ENCODE peak calls at places on chromosome 13, in eight cellular contexts. C, W, R, A, Z, J, M and I are unnamed samples. For H3K4me1, the result is how much of the 10 kb centered on the place peaks cover.

GRCh38 chr13:68099616-68100015 is 869.5 kb upstream of the PCDH9 start:
- DNase-seq in W (no peak), J (no peak), R (no peak), C (no peak), A (peak), M (no peak), Z (no peak), I (peak)

GRCh38 chr13:110379358-110379757 is 72.3 kb downstream of the COL4A2 start:
- DNase-seq in Z (no peak), J (no peak), W (no peak), M (no peak), R (no peak), C (no peak), A (no peak), I (no peak)

GRCh38 chr13:106533940-106534843 is 1.3 kb downstream of the EFNB2 start:
- DNase-seq in C (peak), A (peak), W (peak), Z (no peak), M (peak), R (peak), J (no peak), I (peak)

GRCh38 chr13:74221752-74222151 is 87.5 kb upstream of the KLF12 start:
- DNase-seq in Z (no peak), A (no peak), W (no peak), M (no peak), J (no peak), C (no peak), R (no peak), I (no peak)

GRCh38 chr13:112055417-112056206 is 11.3 kb upstream of the SOX1 start:
- DNase-seq in M (no peak), A (no peak), J (peak), Z (no peak), C (peak), W (no peak), R (peak), I (no peak)

GRCh38 chr13:77492982-77493381 is 42.5 kb upstream of the SCEL start:
- DNase-seq in M (peak), W (no peak), A (no peak), C (no peak), Z (no peak), R (no peak), J (no peak), I (no peak)

GRCh38 chr13:111122056-111122455 is 6.9 kb downstream of the ARHGEF7 start:
- DNase-seq in A (peak), W (no peak), R (peak), C (peak), J (no peak), Z (no peak), M (no peak), I (peak)

GRCh38 chr13:94657167-94657566 is 55.2 kb downstream of the SOX21 start:
- DNase-seq in A (peak), C (no peak), M (no peak), J (no peak), R (no peak), W (no peak), Z (no peak), I (no peak)

GRCh38 chr13:104318121-104318520 is 1251.9 kb upstream of the SLC10A2 start:
- DNase-seq in W (no peak), A (peak), R (peak), C (peak), Z (no peak), M (peak), J (no peak), I (no peak)

GRCh38 chr13:110307697-110308376 is 753 bp downstream of the COL4A2 start:
- DNase-seq in Z (no peak), M (peak), R (peak), J (peak), A (peak), W (no peak), C (peak), I (peak)

GRCh38 chr13:112254900-112255299 is 121.3 kb upstream of the SPACA7 start:
- DNase-seq in A (no peak), Z (no peak), W (peak), M (no peak), R (no peak), C (no peak), J (no peak), I (no peak)

GRCh38 chr13:75181906-75182305 is 300.1 kb downstream of the TBC1D4 start:
- DNase-seq in C (no peak), M (no peak), A (peak), W (no peak), Z (no peak), J (no peak), R (no peak), I (peak)

GRCh38 chr13:110006304-110006703 is 219.9 kb upstream of the IRS2 start:
- DNase-seq in A (peak), J (no peak), M (no peak), R (no peak), C (no peak), W (no peak), Z (no peak), I (no peak)

GRCh38 chr13:45744979-45745378 is 42.9 kb downstream of the CBY2 start:
- DNase-seq in R (no peak), M (no peak), A (no peak), Z (no peak), C (no peak), W (no peak), J (no peak), I (no peak)

GRCh38 chr13:22944378-22944777 is 236.4 kb upstream of the SGCG start:
- DNase-seq in C (no peak), M (no peak), A (no peak), R (peak), W (no peak), Z (no peak), J (peak), I (no peak)

GRCh38 chr13:75656590-75656989 is 20.5 kb downstream of the LMO7 start:
- DNase-seq in A (peak), W (no peak), M (no peak), J (no peak), C (no peak), R (no peak), Z (no peak), I (no peak)

GRCh38 chr13:31895687-31896086 is 135.9 kb upstream of the FRY start:
- DNase-seq in R (no peak), M (no peak), J (no peak), C (no peak), Z (no peak), W (no peak), A (no peak), I (no peak)

GRCh38 chr13:101408154-101408553 is 8.2 kb downstream of the NALCN start:
- DNase-seq in Z (no peak), C (no peak), M (no peak), R (no peak), W (no peak), A (no peak), J (no peak), I (no peak)

GRCh38 chr13:35826626-35827254 is 304.4 kb downstream of the DCLK1 start:
- DNase-seq in W (no peak), J (peak), A (no peak), R (peak), M (no peak), Z (no peak), C (no peak), I (no peak)

GRCh38 chr13:110319774-110320509 is 12.9 kb downstream of the COL4A2 start:
- DNase-seq in C (no peak), W (no peak), Z (peak), R (no peak), A (peak), M (no peak), J (peak), I (no peak)

GRCh38 chr13:47553329-47553977 is 447.6 kb downstream of the SUCLA2 start:
- DNase-seq in C (no peak), A (no peak), R (peak), W (no peak), J (peak), M (no peak), Z (no peak), I (no peak)

DNA sequence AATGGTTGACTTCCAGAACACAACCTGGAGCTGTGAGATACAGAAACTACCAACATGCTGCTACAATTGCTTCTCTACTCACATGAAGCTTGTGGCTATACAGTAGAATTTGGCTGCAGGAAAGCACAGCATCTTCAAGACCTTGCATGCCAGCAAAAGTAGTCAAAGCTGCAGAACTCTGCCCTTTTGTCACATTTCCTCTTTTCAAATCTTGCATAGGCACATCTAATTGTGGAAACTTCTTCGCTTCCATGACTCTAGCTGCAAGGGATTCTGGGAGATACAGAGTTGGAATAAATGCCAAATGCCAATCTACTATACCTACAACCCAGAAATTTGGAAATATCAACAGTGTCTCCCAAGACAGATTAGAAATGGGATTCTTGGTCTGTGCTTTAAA is 462.2 kb downstream of the FOXO1 start:
- DNase-seq in Z (no peak), C (no peak), A (no peak), R (no peak), M (no peak), W (no peak), J (no peak), I (no peak)
- H3K4me1 ChIP-seq in Z (under half), C (under half), A (under half), R (under half), M (under half), W (under half), J (under half), I (under half)

GRCh38 chr13:26425439-26426358 is 131.8 kb upstream of the WASF3 start:
- DNase-seq in M (no peak), J (no peak), A (peak), W (peak), R (no peak), C (no peak), Z (no peak), I (peak)
- H3K27ac ChIP-seq in M (no peak), J (no peak), A (peak), W (no peak), R (no peak), C (no peak), Z (no peak), I (peak)

GRCh38 chr13:27158335-27158734 is 13.3 kb downstream of the USP12 start:
- DNase-seq in J (no peak), W (no peak), M (no peak), R (no peak), Z (no peak), A (no peak), C (no peak), I (no peak)

GRCh38 chr13:27159806-27160563 is 11.6 kb downstream of the USP12 start:
- DNase-seq in M (no peak), J (no peak), R (no peak), C (no peak), A (no peak), Z (no peak), W (no peak), I (no peak)

GRCh38 chr13:27161980-27162379 is 9.6 kb downstream of the USP12 start:
- DNase-seq in M (no peak), W (no peak), A (peak), R (no peak), J (no peak), Z (no peak), C (no peak), I (no peak)

GRCh38 chr13:27161423-27161822 is 10.2 kb downstream of the USP12 start:
- DNase-seq in R (no peak), C (no peak), J (no peak), A (no peak), Z (no peak), M (no peak), W (no peak), I (no peak)

DNA sequence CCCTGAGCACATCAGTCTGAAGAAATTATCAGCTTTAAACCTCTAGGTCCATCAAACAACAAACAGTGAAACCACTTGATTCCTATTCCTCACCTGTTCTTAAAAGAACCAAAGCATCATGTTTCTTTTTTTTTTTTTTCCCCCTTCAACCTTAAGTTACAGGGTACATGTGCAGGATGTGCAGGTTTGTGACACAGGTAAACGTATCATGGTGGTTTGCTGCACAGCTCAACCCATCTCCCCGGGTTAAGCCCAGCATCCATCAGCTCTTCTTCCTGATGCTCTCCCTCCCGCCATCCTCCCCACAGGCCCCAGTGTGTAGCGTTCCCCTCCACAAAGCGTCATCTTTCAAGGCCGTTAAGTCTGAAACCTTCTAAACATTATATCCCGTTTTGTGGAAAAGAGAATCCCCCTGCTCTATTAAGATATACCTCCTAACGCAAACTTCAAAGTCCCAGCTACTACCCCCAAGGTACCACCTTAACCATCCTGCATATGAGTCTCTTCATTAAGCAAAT is 10.9 kb downstream of the USP12 start:
- DNase-seq in J (no peak), Z (no peak), C (no peak), M (no peak), R (no peak), W (no peak), A (no peak), I (no peak)
- H3K4me1 ChIP-seq in J (under half), Z (under half), C (under half), M (under half), R (under half), W (under half), A (under half), I (under half)

GRCh38 chr13:42377640-42378382 is 105.9 kb downstream of the AKAP11 start:
- DNase-seq in M (no peak), W (no peak), J (no peak), R (no peak), A (no peak), C (no peak), Z (no peak), I (no peak)
- H3K27ac ChIP-seq in M (no peak), W (no peak), J (no peak), R (no peak), A (no peak), C (no peak), Z (no peak), I (no peak)

GRCh38 chr13:30607908-30608307 is 9.8 kb upstream of the USPL1 start:
- DNase-seq in A (no peak), R (no peak), W (peak), C (no peak), M (no peak), J (no peak), Z (no peak), I (no peak)
- H3K4me1 ChIP-seq in A (under half), R (under half), W (under half), C (under half), M (under half), J (under half), Z (under half), I (under half)

GRCh38 chr13:39524795-39525194 is 78.2 kb downstream of the LHFPL6 start:
- DNase-seq in R (no peak), C (no peak), A (no peak), M (no peak), W (no peak), Z (no peak), J (no peak), I (no peak)

GRCh38 chr13:39527961-39528720 is 74.9 kb downstream of the LHFPL6 start:
- DNase-seq in Z (peak), W (no peak), M (no peak), J (no peak), A (peak), C (no peak), R (no peak), I (peak)

GRCh38 chr13:39526499-39526898 is 76.5 kb downstream of the LHFPL6 start:
- DNase-seq in Z (no peak), J (no peak), W (no peak), A (no peak), R (no peak), C (no peak), M (no peak), I (no peak)

GRCh38 chr13:39530996-39531395 is 72.0 kb downstream of the LHFPL6 start:
- DNase-seq in J (no peak), W (no peak), A (peak), M (no peak), R (no peak), Z (no peak), C (no peak), I (no peak)

GRCh38 chr13:39527301-39527700 is 75.7 kb downstream of the LHFPL6 start:
- DNase-seq in Z (no peak), R (no peak), J (no peak), M (no peak), W (no peak), A (no peak), C (no peak), I (no peak)
- H3K27ac ChIP-seq in Z (peak), R (no peak), J (no peak), M (no peak), W (peak), A (peak), C (no peak), I (no peak)

GRCh38 chr13:114097504-114097892 is 34.9 kb downstream of the RASA3 start:
- DNase-seq in C (no peak), Z (no peak), A (no peak), M (no peak), R (no peak), J (no peak), W (no peak), I (no peak)
- H3K4me1 ChIP-seq in C (under half), Z (under half), A (under half), M (under half), R (under half), J (under half), W (under half), I (under half)